ENCODE peak calls at places on chromosomes 4 and X, in seven cellular contexts. F is upper lobe of left lung, J is K562, M is right lobe of liver, N is HCT116, I is heart left ventricle, Y is A549. H is an unnamed sample.

GRCh38 chr4:185013715-185014114 is 4.6 kb upstream of the HELT start:
- ATAC-seq in F (no peak), J (no peak), M (no peak), N (no peak), I (no peak), Y (no peak), H (no peak)

GRCh38 chr4:155964016-155964891 is 10.6 kb upstream of the CTSO start:
- ATAC-seq in F (no peak), J (no peak), M (no peak), N (no peak), I (peak), Y (no peak), H (peak)

GRCh38 chr4:86159216-86159615 is 200.6 kb downstream of the MAPK10 start:
- ATAC-seq in F (no peak), J (no peak), M (no peak), N (no peak), I (no peak), Y (no peak), H (no peak)

GRCh38 chr4:28686618-28687017 is 1826.0 kb downstream of the STIM2 start:
- ATAC-seq in F (no peak), J (no peak), M (peak), N (peak), I (peak), Y (peak), H (no peak)

GRCh38 chr4:183095199-183095512 is 3.9 kb upstream of the WWC2 start:
- ATAC-seq in F (no peak), J (no peak), M (no peak), N (no peak), I (no peak), Y (no peak), H (no peak)

GRCh38 chrX:82677281-82677680 is 830.8 kb upstream of the POU3F4 start:
- ATAC-seq in F (no peak), J (no peak), M (no peak), N (no peak), I (no peak), Y (no peak), H (no peak)

GRCh38 chr4:149884529-149885206 is 69.0 kb upstream of the IQCM start:
- ATAC-seq in F (no peak), J (no peak), M (peak), N (no peak), I (peak), Y (no peak), H (no peak)

GRCh38 chrX:65609237-65609636 is 58.2 kb upstream of the MSN start:
- ATAC-seq in F (no peak), J (peak), M (no peak), N (no peak), I (no peak), Y (no peak), H (peak)

GRCh38 chrX:50114113-50114512 is 86.7 kb downstream of the AKAP4 start:
- ATAC-seq in F (no peak), J (no peak), M (peak), N (no peak), I (no peak), Y (no peak), H (no peak)

GRCh38 chrX:38055170-38055847 is 49.0 kb downstream of the SYTL5 start:
- ATAC-seq in F (no peak), J (no peak), M (peak), N (no peak), I (no peak), Y (no peak), H (no peak)

GRCh38 chrX:85964744-85965143 is 82.6 kb downstream of the CHM start:
- ATAC-seq in F (no peak), J (no peak), M (no peak), N (no peak), I (no peak), Y (no peak), H (no peak)

GRCh38 chrX:107429090-107429489 is 20.4 kb upstream of the FRMPD3 start:
- ATAC-seq in F (no peak), J (no peak), M (no peak), N (no peak), I (no peak), Y (no peak), H (no peak)
- TF ChIP-seq CTCF in F (peak), J (peak), M (peak), N (peak), I (no peak), Y (peak), H (peak)

DNA sequence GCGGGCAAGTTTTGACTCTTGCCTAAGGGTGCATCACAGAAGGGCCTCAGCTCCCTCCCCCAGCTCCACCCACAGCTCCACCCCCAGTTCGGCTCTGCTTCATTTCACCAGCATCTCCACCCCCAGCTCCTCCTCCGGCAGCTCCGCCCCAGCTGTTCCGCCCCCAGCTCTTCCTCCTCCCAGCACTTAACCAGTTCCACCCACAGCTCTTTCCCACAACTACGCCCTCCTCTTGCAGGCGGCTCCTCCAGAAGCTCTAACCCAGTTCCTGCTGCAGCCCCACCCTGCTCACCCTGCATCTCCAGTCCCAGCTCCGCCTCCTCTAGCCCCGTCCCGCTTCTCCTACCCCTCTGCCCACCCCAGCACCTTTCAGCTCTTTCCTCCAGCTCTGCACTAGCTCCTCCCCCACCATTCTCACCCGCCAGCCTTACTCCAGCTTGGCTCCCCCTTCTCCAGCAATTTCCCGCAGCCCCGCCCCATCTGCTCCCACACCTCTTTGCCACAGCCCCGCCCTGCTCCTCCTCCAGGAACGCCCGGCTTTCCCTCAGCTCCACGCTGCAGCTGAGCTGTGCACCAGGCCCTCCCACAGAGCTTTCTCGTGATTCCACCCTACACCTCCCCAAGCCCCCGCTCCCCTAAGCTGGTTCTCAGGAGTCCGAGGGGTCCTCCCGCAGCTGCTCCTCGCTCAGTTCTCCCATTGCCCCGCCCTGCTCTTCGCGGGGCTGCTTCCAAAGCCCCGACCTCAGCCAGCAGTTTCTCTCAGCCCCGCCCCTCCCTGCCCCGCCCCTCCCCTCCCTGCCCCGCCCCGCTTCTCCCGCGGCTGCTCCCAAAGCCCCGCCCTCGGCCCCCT is 1.3 kb upstream of the EOLA1 start:
- ATAC-seq in F (peak), J (peak), M (peak), N (peak), I (peak), Y (peak), H (peak)
- TF ChIP-seq POLR2A in F (no peak), J (no peak), M (no peak), N (no peak), I (no peak), Y (no peak), H (no peak)

DNA sequence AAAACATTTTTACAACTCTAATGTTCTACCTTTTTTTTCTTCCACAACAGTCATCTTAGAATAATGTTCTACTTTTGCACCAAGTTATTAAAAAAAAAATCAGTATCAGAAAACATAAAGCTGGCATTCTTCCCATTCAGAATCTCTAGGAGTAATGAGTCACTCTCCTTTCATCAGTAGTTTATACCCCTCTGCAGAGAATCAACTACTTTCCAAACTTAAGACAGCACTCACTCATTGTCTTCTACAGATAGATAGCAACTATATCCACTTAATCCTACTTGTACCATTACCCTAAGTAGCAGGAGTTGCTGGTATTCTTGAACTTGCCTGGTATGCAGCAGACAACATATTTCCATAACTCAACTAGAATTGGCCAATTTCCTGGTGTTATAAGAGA is 3.2 kb downstream of the TIGD4 start:
- ATAC-seq in F (no peak), J (no peak), M (no peak), N (no peak), I (no peak), Y (no peak), H (no peak)
- TF ChIP-seq CTCF in F (no peak), J (no peak), M (no peak), N (no peak), I (no peak), Y (no peak), H (no peak)

DNA sequence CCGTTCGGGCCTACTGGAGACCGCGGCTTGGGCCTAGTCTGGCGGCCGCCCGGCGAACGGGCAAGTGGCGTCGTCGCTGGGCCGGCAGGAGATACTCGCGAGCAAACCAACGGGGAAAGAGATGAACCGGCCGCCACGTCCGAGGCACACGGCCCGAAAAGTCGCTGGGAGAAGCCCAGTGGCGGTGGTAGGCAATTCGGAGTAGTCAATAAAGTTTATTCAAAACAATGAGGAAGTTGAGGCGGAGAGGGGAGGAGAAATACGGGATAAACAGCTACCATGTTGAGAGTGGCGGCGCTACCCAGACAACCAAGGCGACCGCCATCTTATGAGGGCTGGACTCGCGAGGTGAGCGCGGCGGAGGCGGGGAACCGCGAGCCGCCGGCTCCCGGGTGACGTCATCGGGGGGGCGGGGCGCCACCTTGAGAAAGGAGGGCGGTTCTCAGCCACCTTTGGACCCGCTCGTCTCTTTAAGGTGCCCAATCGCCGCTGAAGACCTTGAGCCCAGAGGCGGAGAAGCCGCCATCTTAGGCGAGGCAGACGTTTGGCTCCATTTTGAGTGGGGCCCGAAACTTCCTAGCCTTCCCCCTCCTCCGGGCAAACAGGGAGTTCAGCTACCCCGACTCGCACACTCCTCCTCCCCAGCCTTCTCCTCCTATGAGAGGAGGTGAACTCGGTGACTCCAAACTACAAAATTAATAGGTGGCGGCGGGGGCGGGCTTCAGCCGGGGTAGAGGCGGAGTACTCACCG is at the start of gene PHF8:
- ATAC-seq in F (peak), J (peak), M (peak), N (peak), I (peak), Y (peak), H (peak)
- TF ChIP-seq POLR2A in F (peak), J (peak), M (no peak), N (no peak), I (no peak), Y (peak), H (no peak)

GRCh38 chr4:186134254-186134653 is 29.8 kb downstream of the FAM149A start:
- ATAC-seq in F (no peak), J (no peak), M (peak), N (no peak), I (peak), Y (no peak), H (peak)

GRCh38 chr4:186131935-186132334 is 27.4 kb downstream of the FAM149A start:
- ATAC-seq in F (no peak), J (no peak), M (no peak), N (no peak), I (no peak), Y (no peak), H (no peak)

GRCh38 chr4:186128842-186129241 is 24.3 kb downstream of the FAM149A start:
- ATAC-seq in F (no peak), J (no peak), M (no peak), N (no peak), I (no peak), Y (no peak), H (no peak)

GRCh38 chr4:186137193-186137792 is 32.8 kb downstream of the FAM149A start:
- ATAC-seq in F (no peak), J (no peak), M (peak), N (no peak), I (no peak), Y (no peak), H (no peak)

GRCh38 chr4:186132577-186133277 is 28.2 kb downstream of the FAM149A start:
- ATAC-seq in F (no peak), J (peak), M (peak), N (peak), I (peak), Y (peak), H (no peak)
- TF ChIP-seq CTCF in F (no peak), J (no peak), M (no peak), N (peak), I (no peak), Y (peak), H (no peak)

GRCh38 chrX:119402588-119402987 is 3.5 kb downstream of the SLC25A43 start:
- ATAC-seq in F (no peak), J (no peak), M (no peak), N (no peak), I (no peak), Y (no peak), H (no peak)

GRCh38 chrX:119401569-119401968 is 2.4 kb downstream of the SLC25A43 start:
- ATAC-seq in F (no peak), J (no peak), M (no peak), N (no peak), I (no peak), Y (no peak), H (no peak)

GRCh38 chrX:119399772-119400101 is 601 bp downstream of the SLC25A43 start:
- ATAC-seq in F (no peak), J (peak), M (no peak), N (peak), I (no peak), Y (no peak), H (peak)

GRCh38 chrX:119398587-119398973 is 556 bp upstream of the SLC25A43 start:
- ATAC-seq in F (no peak), J (peak), M (peak), N (peak), I (peak), Y (peak), H (peak)

GRCh38 chrX:119398974-119399771 is at the start of gene SLC25A43:
- ATAC-seq in F (peak), J (peak), M (peak), N (peak), I (peak), Y (peak), H (peak)
- TF ChIP-seq POLR2A in F (no peak), J (peak), M (peak), N (peak), I (no peak), Y (peak), H (peak)

GRCh38 chr4:10607206-10607605 is 77.4 kb downstream of the CLNK start:
- ATAC-seq in F (no peak), J (no peak), M (no peak), N (no peak), I (no peak), Y (no peak), H (no peak)

GRCh38 chr4:10606483-10607155 is 77.9 kb downstream of the CLNK start:
- ATAC-seq in F (no peak), J (no peak), M (no peak), N (no peak), I (no peak), Y (no peak), H (no peak)

GRCh38 chr4:10608501-10609219 is 75.9 kb downstream of the CLNK start:
- ATAC-seq in F (no peak), J (no peak), M (no peak), N (no peak), I (no peak), Y (no peak), H (no peak)

GRCh38 chr4:10605746-10606482 is 78.7 kb downstream of the CLNK start:
- ATAC-seq in F (no peak), J (no peak), M (no peak), N (no peak), I (no peak), Y (no peak), H (no peak)

GRCh38 chr4:10605056-10605455 is 79.5 kb downstream of the CLNK start:
- ATAC-seq in F (no peak), J (no peak), M (no peak), N (no peak), I (no peak), Y (no peak), H (no peak)
- TF ChIP-seq CTCF in F (no peak), J (no peak), M (no peak), N (no peak), I (no peak), Y (no peak), H (no peak)